ENCODE peak calls at places on chromosomes 7 and 10, in ten cellular contexts. I is AG04449, X is WERI-Rb-1, Y is bronchial epithelial cell, Q is upper lobe of right lung, T is HL-60, J is ascending aorta, W is epithelial cell of esophagus, S is mammary epithelial cell, B is foreskin keratinocyte. K is an unnamed sample.

GRCh38 chr10:77899080-77899477 is 27.5 kb downstream of the DLG5 start:
- DNase-seq in S (peak), T (no peak), X (no peak), B (peak), W (peak), I (peak), Y (peak), J (no peak), Q (no peak), K (no peak)

GRCh38 chr7:82373890-82374289 is 69.7 kb downstream of the CACNA2D1 start:
- DNase-seq in B (no peak), S (no peak), J (no peak), I (no peak), Q (no peak), T (no peak), W (peak), X (no peak), Y (no peak), K (no peak)

GRCh38 chr10:32130788-32131187 is 74.6 kb upstream of the KIF5B start:
- DNase-seq in X (no peak), I (no peak), T (no peak), B (no peak), Y (no peak), W (no peak), Q (no peak), S (no peak), J (no peak), K (no peak)

GRCh38 chr7:70193514-70193913 is 595.2 kb downstream of the AUTS2 start:
- DNase-seq in Y (peak), I (no peak), W (peak), J (no peak), Q (no peak), X (peak), B (no peak), T (no peak), S (peak), K (no peak)

GRCh38 chr7:158447206-158448171 is 140.1 kb downstream of the PTPRN2 start:
- DNase-seq in S (no peak), W (no peak), Y (no peak), I (no peak), Q (no peak), T (no peak), B (no peak), J (no peak), X (no peak), K (no peak)

GRCh38 chr10:46283217-46283944 is 3.4 kb upstream of the ANTXRL start:
- DNase-seq in J (no peak), W (no peak), X (peak), Y (no peak), Q (no peak), S (no peak), B (no peak), T (no peak), I (no peak), K (no peak)

GRCh38 chr10:116316533-116316932 is 7.7 kb upstream of the CCDC172 start:
- DNase-seq in B (no peak), Q (no peak), T (peak), J (no peak), I (no peak), X (peak), Y (no peak), S (no peak), W (no peak), K (no peak)

GRCh38 chr10:130721971-130722370 is 585.8 kb downstream of the GLRX3 start:
- DNase-seq in I (no peak), Y (no peak), B (no peak), X (peak), T (no peak), S (no peak), J (no peak), W (no peak), Q (peak), K (no peak)

GRCh38 chr7:995571-995970 is 12.6 kb downstream of the CYP2W1 start:
- DNase-seq in W (no peak), X (no peak), B (no peak), Q (no peak), I (no peak), S (no peak), Y (no peak), T (no peak), J (no peak), K (no peak)

GRCh38 chr7:999149-999883 is 16.3 kb downstream of the CYP2W1 start:
- DNase-seq in T (no peak), W (no peak), I (no peak), B (no peak), J (no peak), X (no peak), Q (no peak), S (no peak), Y (no peak), K (no peak)

GRCh38 chr7:999921-1000593 is 17.1 kb downstream of the CYP2W1 start:
- DNase-seq in Y (no peak), T (no peak), X (no peak), S (no peak), J (no peak), I (no peak), W (no peak), B (no peak), Q (no peak), K (no peak)

GRCh38 chr7:996089-996872 is 13.3 kb downstream of the CYP2W1 start:
- DNase-seq in J (no peak), S (no peak), I (no peak), Q (no peak), B (no peak), T (no peak), X (no peak), W (no peak), Y (no peak), K (no peak)

GRCh38 chr7:997404-998395 is 14.7 kb downstream of the CYP2W1 start:
- DNase-seq in Q (no peak), I (no peak), B (no peak), T (no peak), Y (no peak), X (peak), S (no peak), J (no peak), W (no peak), K (no peak)
- TF ChIP-seq CTCF in Q (no peak), I (no peak), B (no peak), T (no peak), Y (no peak), X (no peak), S (no peak), J (no peak), W (no peak), K (no peak)

GRCh38 chr10:8979976-8980375 is 925.5 kb downstream of the GATA3 start:
- DNase-seq in Y (no peak), Q (no peak), I (no peak), X (no peak), B (no peak), S (no peak), J (no peak), W (peak), T (no peak), K (no peak)

GRCh38 chr10:8990280-8990987 is 935.9 kb downstream of the GATA3 start:
- DNase-seq in W (no peak), J (no peak), Y (no peak), S (no peak), T (no peak), X (no peak), B (no peak), I (no peak), Q (no peak), K (no peak)

GRCh38 chr10:8986975-8987374 is 932.5 kb downstream of the GATA3 start:
- DNase-seq in X (no peak), J (no peak), B (no peak), T (no peak), W (no peak), Y (no peak), I (no peak), Q (no peak), S (no peak), K (no peak)

GRCh38 chr10:8981277-8981676 is 926.8 kb downstream of the GATA3 start:
- DNase-seq in Q (no peak), B (no peak), I (no peak), J (no peak), W (no peak), S (no peak), Y (no peak), T (no peak), X (no peak), K (no peak)

DNA sequence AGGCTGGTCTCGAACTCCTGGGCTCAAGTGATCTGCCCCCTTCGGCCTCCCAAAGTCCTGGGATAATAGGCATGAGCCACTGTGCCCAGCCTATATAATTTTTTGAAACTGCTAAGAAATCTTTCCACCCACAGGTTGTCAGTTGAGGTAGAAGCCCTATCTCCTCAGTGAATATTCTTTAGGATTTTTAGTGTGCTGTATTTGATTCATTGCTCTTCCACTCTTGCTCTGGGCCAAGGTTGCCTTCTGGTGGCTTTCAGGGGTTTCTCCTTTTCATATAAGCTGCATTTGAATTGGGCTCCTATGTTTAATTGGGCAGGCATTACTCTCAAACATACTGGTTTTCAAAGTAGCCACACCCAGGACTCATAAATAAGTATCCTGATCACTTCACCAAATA is 931.2 kb downstream of the GATA3 start:
- DNase-seq in W (no peak), J (no peak), Y (no peak), B (no peak), T (no peak), I (no peak), S (no peak), X (no peak), Q (no peak), K (no peak)
- TF ChIP-seq CTCF in W (no peak), J (no peak), Y (no peak), B (no peak), T (no peak), I (no peak), S (no peak), X (no peak), Q (no peak), K (no peak)

GRCh38 chr7:73732397-73732796 is 6.2 kb downstream of the ABHD11 start:
- DNase-seq in B (no peak), W (no peak), Q (no peak), J (no peak), T (no peak), X (no peak), I (no peak), Y (no peak), S (no peak), K (no peak)

GRCh38 chr7:73736885-73737284 is 1.7 kb downstream of the ABHD11 start:
- DNase-seq in S (no peak), B (no peak), Y (no peak), Q (no peak), I (no peak), W (no peak), X (no peak), T (no peak), J (no peak), K (no peak)

GRCh38 chr7:73737491-73738219 is 947 bp downstream of the ABHD11 start:
- DNase-seq in Q (no peak), I (no peak), W (no peak), S (no peak), J (no peak), B (no peak), T (no peak), X (no peak), Y (no peak), K (no peak)

GRCh38 chr7:73735526-73735905 is 3.1 kb downstream of the ABHD11 start:
- DNase-seq in B (no peak), X (no peak), J (no peak), T (no peak), Q (no peak), W (no peak), Y (no peak), S (no peak), I (no peak), K (no peak)

DNA sequence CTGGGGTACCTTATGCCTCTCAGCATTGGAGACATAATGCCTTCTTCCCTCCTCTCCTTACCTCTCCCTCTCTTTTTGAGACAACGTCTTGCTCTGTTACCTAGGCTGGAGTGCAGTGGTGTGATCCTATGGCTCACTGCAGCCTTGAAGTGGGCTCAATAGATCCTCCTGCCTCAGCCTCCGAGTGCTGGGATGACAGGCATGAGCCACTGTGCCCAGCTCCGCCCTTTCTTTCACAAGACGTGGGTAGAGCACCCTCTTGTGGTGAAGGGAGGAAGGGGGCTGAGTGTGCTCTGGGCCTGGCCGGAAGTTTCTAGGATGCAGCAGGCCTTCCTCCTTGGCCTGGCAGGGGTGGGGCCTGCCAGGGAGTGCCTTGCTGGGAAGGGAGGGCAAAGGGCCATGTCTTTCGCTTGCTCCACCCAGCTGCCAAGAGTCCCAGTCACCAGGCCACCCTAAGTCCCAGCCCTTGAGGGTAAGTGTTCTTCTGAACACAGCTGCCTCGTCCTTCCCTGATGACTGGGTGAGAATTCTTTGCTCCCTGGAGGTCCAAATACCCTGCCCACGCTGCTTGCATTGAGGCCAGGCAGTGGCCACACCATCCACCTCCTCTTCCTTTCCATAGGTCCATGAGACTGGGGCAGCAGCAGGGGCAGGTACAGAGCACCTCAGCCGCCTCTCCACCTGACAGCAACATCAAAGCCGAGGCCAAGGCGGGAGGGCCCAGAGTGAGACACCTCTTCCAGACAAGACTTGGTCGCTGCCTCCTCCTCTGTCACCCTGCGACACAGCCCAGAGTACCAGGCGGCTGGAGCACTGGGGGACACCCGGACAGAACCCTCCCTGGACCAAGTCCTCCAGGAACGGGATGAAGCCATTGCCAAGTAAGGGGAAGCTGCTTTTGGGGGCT is 3.7 kb downstream of the ABHD11 start:
- DNase-seq in Y (peak), I (no peak), Q (peak), X (peak), W (peak), J (peak), B (peak), T (peak), S (peak), K (peak)
- TF ChIP-seq CTCF in Y (peak), I (peak), Q (peak), X (peak), W (peak), J (peak), B (peak), T (peak), S (peak), K (peak)

GRCh38 chr10:114486938-114487814 is 82.9 kb upstream of the AFAP1L2 start:
- DNase-seq in T (no peak), I (no peak), Q (no peak), B (peak), W (peak), S (peak), J (no peak), Y (peak), X (no peak), K (no peak)
- TF ChIP-seq CTCF in T (no peak), I (no peak), Q (no peak), B (peak), W (no peak), S (peak), J (no peak), Y (no peak), X (no peak), K (no peak)

GRCh38 chr10:19488592-19489280 is 327.5 kb upstream of the PLXDC2 start:
- DNase-seq in J (peak), Q (peak), X (no peak), S (no peak), I (no peak), W (peak), T (no peak), B (no peak), Y (no peak), K (peak)

GRCh38 chr10:19499291-19499765 is 316.9 kb upstream of the PLXDC2 start:
- DNase-seq in T (no peak), S (no peak), B (no peak), Q (no peak), W (no peak), Y (no peak), X (no peak), J (no peak), I (no peak), K (no peak)

GRCh38 chr10:19498348-19499290 is 317.6 kb upstream of the PLXDC2 start:
- DNase-seq in W (peak), J (no peak), T (no peak), S (no peak), Y (peak), Q (no peak), X (no peak), B (no peak), I (no peak), K (no peak)

GRCh38 chr10:19493917-19494316 is 322.3 kb upstream of the PLXDC2 start:
- DNase-seq in Q (no peak), X (no peak), I (no peak), T (no peak), Y (no peak), J (no peak), W (no peak), S (no peak), B (no peak), K (no peak)
- TF ChIP-seq CTCF in Q (no peak), X (no peak), I (no peak), T (no peak), Y (no peak), J (no peak), W (no peak), S (no peak), B (no peak), K (no peak)

DNA sequence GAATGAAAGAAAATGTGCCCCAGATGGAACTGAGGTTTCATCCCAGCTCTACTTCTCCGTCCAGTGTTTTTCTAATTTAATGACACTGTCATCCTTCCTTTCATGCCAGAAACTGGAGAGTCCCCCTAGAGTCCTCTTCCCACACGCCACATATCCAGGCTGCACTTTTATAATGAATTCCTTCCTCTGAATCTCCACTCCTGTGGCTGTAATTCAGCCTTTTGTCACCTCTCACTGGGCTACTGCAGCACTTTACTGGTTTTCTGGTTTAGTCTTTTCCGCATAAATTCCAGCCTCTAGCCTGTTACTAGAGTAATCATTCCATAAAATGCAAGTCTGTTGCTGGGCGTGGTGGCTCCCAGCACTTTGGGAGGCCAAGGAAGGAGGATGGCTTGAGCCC is 142.6 kb upstream of the RHEB start:
- DNase-seq in B (no peak), Q (no peak), I (no peak), J (no peak), Y (no peak), T (no peak), S (no peak), X (no peak), W (no peak), K (no peak)
- TF ChIP-seq CTCF in B (no peak), Q (no peak), I (no peak), J (no peak), Y (no peak), T (no peak), S (no peak), X (no peak), W (no peak), K (no peak)